ENCODE peak calls at places on chromosomes 6 and 20, in seven cellular contexts. O is tibial artery, G is GM23248, D is PC-3, S is ascending aorta, Q is cardiac muscle cell, T is upper lobe of left lung. Y is an unnamed sample.

GRCh38 chr6:68575765-68576439 is 59.2 kb upstream of the ADGRB3 start:
- DNase-seq in O (no peak), G (no peak), D (peak; percentile 33), S (peak; percentile 60), Q (peak; percentile 5), T (peak; percentile 25), Y (no peak)

GRCh38 chr20:17735206-17735804 is 35.5 kb downstream of the BANF2 start:
- DNase-seq in O (no peak), G (no peak), D (peak; percentile 85), S (no peak), Q (peak; percentile 52), T (no peak), Y (no peak)

GRCh38 chr20:61437280-61438206 is 185.5 kb downstream of the CDH4 start:
- DNase-seq in O (no peak), G (peak; percentile 12), D (no peak), S (no peak), Q (peak; percentile 94), T (no peak), Y (no peak)

GRCh38 chr6:151387581-151387980 is 3.8 kb downstream of the ZBTB2 start:
- DNase-seq in O (no peak), G (peak; percentile 79), D (no peak), S (no peak), Q (peak; percentile 43), T (no peak), Y (no peak)

GRCh38 chr6:141097471-141097870 is 1035.3 kb upstream of the GJE1 start:
- DNase-seq in O (no peak), G (peak; percentile 48), D (no peak), S (no peak), Q (peak; percentile 22), T (no peak), Y (no peak)

GRCh38 chr20:17965042-17965697 is 3.4 kb downstream of the SNX5 start:
- DNase-seq in O (no peak), G (no peak), D (no peak), S (no peak), Q (peak; percentile 65), T (peak; percentile 46), Y (no peak)

GRCh38 chr6:137970368-137970767 is 103.3 kb downstream of the TNFAIP3 start:
- DNase-seq in O (no peak), G (no peak), D (no peak), S (no peak), Q (no peak), T (no peak), Y (no peak)

GRCh38 chr6:43910149-43910637 is 140.2 kb downstream of the VEGFA start:
- DNase-seq in O (no peak), G (no peak), D (no peak), S (no peak), Q (no peak), T (no peak), Y (no peak)

GRCh38 chr20:48738399-48739304 is 89.1 kb downstream of the PREX1 start:
- DNase-seq in O (no peak), G (no peak), D (no peak), S (no peak), Q (no peak), T (no peak), Y (no peak)

GRCh38 chr6:13668291-13668928 is 43.2 kb downstream of the RANBP9 start:
- DNase-seq in O (no peak), G (peak; percentile 26), D (no peak), S (no peak), Q (peak; percentile 64), T (no peak), Y (no peak)

GRCh38 chr6:151399679-151400078 is 8.3 kb upstream of the ZBTB2 start:
- DNase-seq in O (no peak), G (no peak), D (peak; percentile 80), S (no peak), Q (no peak), T (no peak), Y (no peak)

GRCh38 chr20:50472693-50473610 is 37.2 kb upstream of the PTPN1 start:
- DNase-seq in O (peak; percentile 29), G (no peak), D (no peak), S (no peak), Q (no peak), T (no peak), Y (no peak)

GRCh38 chr6:709471-710056 is 16.6 kb upstream of the EXOC2 start:
- DNase-seq in O (no peak), G (no peak), D (no peak), S (no peak), Q (no peak), T (no peak), Y (no peak)

GRCh38 chr20:4116091-4116490 is 100.7 kb upstream of the RNF24 start:
- DNase-seq in O (no peak), G (no peak), D (no peak), S (no peak), Q (no peak), T (no peak), Y (no peak)

GRCh38 chr6:108689279-108690161 is 128.8 kb downstream of the FOXO3 start:
- DNase-seq in O (peak; percentile 92), G (peak; percentile 78), D (peak; percentile 92), S (peak; percentile 97), Q (peak; percentile 98), T (peak; percentile 95), Y (no peak)

GRCh38 chr6:129672883-129673631 is 36.9 kb downstream of the ARHGAP18 start:
- DNase-seq in O (no peak), G (peak; percentile 80), D (peak; percentile 83), S (no peak), Q (peak; percentile 75), T (no peak), Y (no peak)

GRCh38 chr20:49569403-49570115 is 1.6 kb upstream of the PTGIS start:
- DNase-seq in O (peak; percentile 41), G (peak; percentile 26), D (no peak), S (peak; percentile 61), Q (peak; percentile 76), T (no peak), Y (no peak)

GRCh38 chr6:117463762-117464665 is 18.5 kb upstream of the DCBLD1 start:
- DNase-seq in O (no peak), G (peak; percentile 85), D (peak; percentile 73), S (no peak), Q (peak; percentile 57), T (no peak), Y (no peak)

GRCh38 chr20:24867556-24867955 is 81.5 kb upstream of the CST7 start:
- DNase-seq in O (no peak), G (no peak), D (no peak), S (no peak), Q (no peak), T (no peak), Y (no peak)

GRCh38 chr6:35544748-35545361 is 32.2 kb upstream of the TULP1 start:
- DNase-seq in O (no peak), G (no peak), D (peak; percentile 53), S (no peak), Q (no peak), T (no peak), Y (no peak)

GRCh38 chr20:52410182-52410647 is 218.6 kb upstream of the ZFP64 start:
- DNase-seq in O (no peak), G (peak; percentile 89), D (no peak), S (no peak), Q (peak; percentile 84), T (no peak), Y (peak; percentile 47)

GRCh38 chr6:43699564-43700186 is 12.1 kb upstream of the MRPS18A start:
- DNase-seq in O (no peak), G (peak; percentile 23), D (peak; percentile 75), S (no peak), Q (peak; percentile 63), T (peak; percentile 59), Y (no peak)

GRCh38 chr6:134310206-134310605 is 7.7 kb downstream of the SGK1 start:
- DNase-seq in O (no peak), G (peak; percentile 42), D (no peak), S (no peak), Q (peak; percentile 44), T (no peak), Y (no peak)

GRCh38 chr6:7087066-7087465 is 20.7 kb upstream of the RREB1 start:
- DNase-seq in O (no peak), G (peak; percentile 64), D (no peak), S (no peak), Q (peak; percentile 40), T (no peak), Y (no peak)

GRCh38 chr20:57289401-57290177 is 23.1 kb upstream of the BMP7 start:
- DNase-seq in O (no peak), G (no peak), D (no peak), S (no peak), Q (no peak), T (no peak), Y (no peak)

DNA sequence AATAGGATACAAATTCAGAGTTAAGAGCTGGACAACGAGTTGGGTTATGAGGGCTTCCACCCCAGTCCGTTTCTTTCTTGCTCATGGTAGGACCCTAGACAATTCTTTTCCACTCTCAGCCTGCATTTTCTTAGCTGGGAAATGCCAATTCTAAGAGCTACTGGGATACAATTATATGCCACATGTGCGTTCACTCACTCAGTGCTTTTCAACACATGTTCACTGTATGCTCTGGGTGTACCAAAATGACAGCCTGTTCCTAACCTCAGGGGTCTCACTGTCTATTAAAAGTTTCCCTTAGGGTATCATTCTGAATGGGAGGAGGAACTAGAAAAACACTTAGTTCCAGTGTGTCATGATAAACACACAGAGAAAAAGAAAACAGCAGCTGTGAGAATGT is 505 bp upstream of the DEFB115 start:
- DNase-seq in O (no peak), G (no peak), D (no peak), S (no peak), Q (no peak), T (no peak), Y (no peak)
- H3K9me3 ChIP-seq in O (no peaks in the 10 kb centered on the region), G (no peaks in the 10 kb centered on the region), D (no peaks in the 10 kb centered on the region), S (no peaks in the 10 kb centered on the region), Q (no peaks in the 10 kb centered on the region), T (no peaks in the 10 kb centered on the region), Y (peaks cover 3% of the 10 kb centered on the region)

DNA sequence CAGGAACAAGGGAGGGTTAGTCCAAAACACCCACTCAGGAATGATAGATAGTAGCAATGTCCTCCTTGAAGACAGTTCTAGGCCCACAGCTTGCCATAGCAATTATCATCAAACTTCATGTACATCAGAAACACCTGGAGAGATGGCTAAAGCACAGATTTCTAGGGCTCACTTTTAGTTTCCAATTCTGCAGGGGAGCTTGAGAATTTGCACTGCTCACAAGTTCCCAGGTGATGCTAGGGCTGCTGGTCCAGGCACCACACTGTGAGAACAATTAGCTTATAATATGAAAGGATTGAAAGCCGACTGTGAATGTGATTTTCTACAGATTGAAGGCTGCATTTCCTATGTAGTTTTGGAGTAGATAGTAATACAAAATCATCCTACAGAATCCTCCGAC is 3.5 kb downstream of the DEFB126 start:
- DNase-seq in O (no peak), G (no peak), D (no peak), S (no peak), Q (no peak), T (no peak), Y (no peak)
- H3K9me3 ChIP-seq in O (no peaks in the 10 kb centered on the region), G (no peaks in the 10 kb centered on the region), D (no peaks in the 10 kb centered on the region), S (no peaks in the 10 kb centered on the region), Q (no peaks in the 10 kb centered on the region), T (no peaks in the 10 kb centered on the region), Y (no peaks in the 10 kb centered on the region)

DNA sequence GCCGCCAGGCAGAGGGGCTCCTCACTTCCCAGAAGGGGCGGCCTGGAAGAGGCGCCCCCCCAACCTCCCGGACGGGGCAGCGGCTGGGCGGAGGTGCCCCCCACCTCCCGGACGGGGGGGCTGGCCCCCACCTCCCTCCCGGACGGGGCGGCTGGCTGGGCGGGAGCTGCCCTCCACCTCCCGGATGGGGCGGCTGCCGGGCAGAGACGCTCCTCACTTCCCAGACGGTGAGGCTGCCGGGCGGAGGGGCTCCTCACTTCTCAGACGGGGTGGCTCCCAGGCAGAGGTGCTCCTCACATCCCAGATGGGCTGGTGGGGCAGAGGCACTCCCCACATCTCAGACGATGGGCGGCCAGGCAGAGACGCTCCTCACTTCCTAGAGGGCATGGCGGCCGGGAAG is 389.7 kb upstream of the EYS start:
- DNase-seq in O (no peak), G (no peak), D (no peak), S (no peak), Q (no peak), T (no peak), Y (no peak)
- H3K9me3 ChIP-seq in O (no peaks in the 10 kb centered on the region), G (no peaks in the 10 kb centered on the region), D (no peaks in the 10 kb centered on the region), S (no peaks in the 10 kb centered on the region), Q (no peaks in the 10 kb centered on the region), T (no peaks in the 10 kb centered on the region), Y (no peaks in the 10 kb centered on the region)

GRCh38 chr6:88953550-88954386 is 9.7 kb downstream of the RNGTT start:
- DNase-seq in O (no peak), G (no peak), D (no peak), S (no peak), Q (no peak), T (no peak), Y (no peak)
- H3K9me3 ChIP-seq in O (no peaks in the 10 kb centered on the region), G (no peaks in the 10 kb centered on the region), D (no peaks in the 10 kb centered on the region), S (peaks cover 18% of the 10 kb centered on the region), Q (no peaks in the 10 kb centered on the region), T (peaks cover 9% of the 10 kb centered on the region), Y (no peaks in the 10 kb centered on the region)